ENCODE peak calls at places on chromosomes 4 and X, in six cellular contexts. N is renal cortical epithelial cell, K is LoVo, W is ecto neural progenitor cell, Q is GM04503, E is PC-3. S is an unnamed sample.

GRCh38 chr4:184784628-184785257 is 41.0 kb downstream of the ACSL1 start:
- DNase-seq in W (no peak), K (no peak), N (no peak), E (no peak), Q (no peak), S (no peak)

GRCh38 chrX:104195489-104196084 is 29.3 kb downstream of the FAM199X start:
- DNase-seq in N (peak), W (no peak), E (peak), Q (no peak), K (peak), S (no peak)

GRCh38 chr4:153401501-153401900 is 57.0 kb downstream of the MND1 start:
- DNase-seq in W (no peak), K (no peak), N (no peak), Q (no peak), E (no peak), S (no peak)

GRCh38 chrX:24838624-24839023 is 144.9 kb downstream of the POLA1 start:
- DNase-seq in K (peak), N (peak), W (no peak), Q (no peak), E (peak), S (no peak)

GRCh38 chr4:105978684-105979296 is 83.5 kb downstream of the NPNT start:
- DNase-seq in E (peak), Q (peak), N (peak), W (no peak), K (no peak), S (no peak)

GRCh38 chr4:26320159-26320452 is 708 bp upstream of the RBPJ start:
- DNase-seq in N (no peak), E (no peak), W (no peak), Q (no peak), K (no peak), S (no peak)

GRCh38 chr4:47639531-47639930 is 154.5 kb downstream of the ATP10D start:
- DNase-seq in K (no peak), E (no peak), Q (no peak), W (no peak), N (no peak), S (no peak)

GRCh38 chrX:6910218-6910617 is 237.3 kb upstream of the STS start:
- DNase-seq in N (no peak), E (no peak), W (no peak), Q (no peak), K (no peak), S (no peak)

GRCh38 chrX:124726881-124727280 is 380.5 kb downstream of the SH2D1A start:
- DNase-seq in W (no peak), N (no peak), E (no peak), K (no peak), Q (no peak), S (no peak)

GRCh38 chr4:119750771-119751170 is 122.2 kb upstream of the PDE5A start:
- DNase-seq in K (no peak), N (no peak), Q (peak), W (no peak), E (no peak), S (no peak)

GRCh38 chr4:48602763-48603162 is 112.7 kb downstream of the ZAR1 start:
- DNase-seq in N (peak), Q (no peak), E (peak), K (no peak), W (no peak), S (no peak)

GRCh38 chrX:2928127-2928582 is 984 bp downstream of the ARSD start:
- DNase-seq in E (no peak), Q (peak), N (peak), W (peak), K (no peak), S (peak)

GRCh38 chrX:7170903-7171302 is 22.9 kb upstream of the PUDP start:
- DNase-seq in E (peak), W (no peak), Q (no peak), K (no peak), N (peak), S (peak)

GRCh38 chrX:153598541-153599191 is at the start of gene CCNQ:
- DNase-seq in W (peak), E (peak), K (peak), Q (no peak), N (no peak), S (peak)

GRCh38 chrX:144388738-144389137 is 504.9 kb downstream of the UBE2NL start:
- DNase-seq in Q (no peak), E (no peak), K (no peak), N (no peak), W (no peak), S (no peak)

GRCh38 chrX:103248553-103248952 is 6.4 kb downstream of the TCEAL8 start:
- DNase-seq in K (no peak), E (peak), W (no peak), Q (no peak), N (peak), S (no peak)

GRCh38 chr4:169986369-169986768 is 39.8 kb downstream of the MFAP3L start:
- DNase-seq in E (no peak), N (no peak), W (no peak), K (no peak), Q (no peak), S (no peak)

GRCh38 chr4:148868207-148868606 is 426.0 kb upstream of the NR3C2 start:
- DNase-seq in K (no peak), E (no peak), W (no peak), N (no peak), Q (no peak), S (no peak)

GRCh38 chr4:175784986-175785525 is 27.0 kb downstream of the GPM6A start:
- DNase-seq in K (no peak), N (no peak), E (no peak), W (no peak), Q (no peak), S (no peak)